ENCODE peak calls at places on chromosome 11, in six cellular contexts. C, F, W, A, G and E are unnamed samples.

GRCh38 chr11:122632178-122632824 is 23.2 kb upstream of the UBASH3B start:
- DNase-seq in C (no peak), W (no peak), A (no peak), F (no peak), G (no peak), E (no peak)

GRCh38 chr11:68028802-68029475 is 1.5 kb upstream of the NDUFS8 start:
- DNase-seq in W (no peak), F (no peak), C (no peak), G (no peak), A (no peak), E (no peak)

GRCh38 chr11:114970908-114971645 is 292.8 kb downstream of the NXPE2 start:
- DNase-seq in C (no peak), F (no peak), A (no peak), W (no peak), G (no peak), E (no peak)

GRCh38 chr11:85810521-85810870 is 445 bp downstream of the SYTL2 start:
- DNase-seq in G (no peak), W (no peak), F (no peak), C (no peak), A (no peak), E (no peak)

GRCh38 chr11:119599864-119600593 is 129.0 kb downstream of the NECTIN1 start:
- DNase-seq in C (no peak), F (no peak), A (no peak), W (no peak), G (no peak), E (no peak)

GRCh38 chr11:110184974-110185597 is 91.9 kb downstream of the ZC3H12C start:
- DNase-seq in F (no peak), G (no peak), A (no peak), C (no peak), W (peak; percentile 14), E (no peak)

GRCh38 chr11:36070215-36070976 is 126.5 kb downstream of the LDLRAD3 start:
- DNase-seq in F (no peak), A (no peak), C (peak; percentile 17), W (no peak), G (no peak), E (no peak)

GRCh38 chr11:416757-417621 is 2.2 kb upstream of the SIGIRR start:
- DNase-seq in F (no peak), A (no peak), W (no peak), C (peak; percentile 50), G (no peak), E (no peak)

GRCh38 chr11:8905528-8906165 is 5.3 kb upstream of the AKIP1 start:
- DNase-seq in C (no peak), A (no peak), F (no peak), W (no peak), G (no peak), E (no peak)

GRCh38 chr11:114195981-114196731 is 100.0 kb upstream of the NNMT start:
- DNase-seq in C (no peak), F (no peak), W (no peak), A (no peak), G (no peak), E (no peak)

GRCh38 chr11:126083829-126084607 is 21.4 kb upstream of the CDON start:
- DNase-seq in A (no peak), G (no peak), W (no peak), C (no peak), F (no peak), E (no peak)

GRCh38 chr11:2519879-2520735 is 75.3 kb downstream of the KCNQ1 start:
- DNase-seq in W (no peak), F (peak; percentile 4), G (no peak), C (no peak), A (no peak), E (peak; percentile 8)

GRCh38 chr11:9172394-9172793 is 81.0 kb upstream of the SCUBE2 start:
- DNase-seq in C (no peak), G (no peak), F (no peak), A (no peak), W (no peak), E (no peak)

GRCh38 chr11:61567286-61568061 is 13.4 kb downstream of the SYT7 start:
- DNase-seq in C (peak; percentile 58), A (no peak), F (peak; percentile 74), G (peak; percentile 95), W (peak; percentile 77), E (peak; percentile 74)

GRCh38 chr11:23079382-23079813 is 219.1 kb upstream of the CCDC179 start:
- DNase-seq in C (no peak), F (no peak), W (no peak), A (no peak), G (no peak), E (no peak)

GRCh38 chr11:116792144-116792868 is 627 bp upstream of the APOA5 start:
- DNase-seq in F (no peak), G (no peak), C (no peak), W (peak; percentile 63), A (no peak), E (no peak)

GRCh38 chr11:131766637-131767036 is 396.2 kb downstream of the NTM start:
- DNase-seq in G (no peak), W (no peak), C (no peak), F (no peak), A (no peak), E (no peak)

GRCh38 chr11:70524096-70524922 is 126.0 kb downstream of the CTTN start:
- DNase-seq in W (no peak), G (no peak), A (no peak), C (no peak), F (no peak), E (no peak)

GRCh38 chr11:120040136-120040840 is 97.6 kb downstream of the TRIM29 start:
- DNase-seq in W (no peak), F (no peak), C (no peak), G (no peak), A (no peak), E (no peak)

DNA sequence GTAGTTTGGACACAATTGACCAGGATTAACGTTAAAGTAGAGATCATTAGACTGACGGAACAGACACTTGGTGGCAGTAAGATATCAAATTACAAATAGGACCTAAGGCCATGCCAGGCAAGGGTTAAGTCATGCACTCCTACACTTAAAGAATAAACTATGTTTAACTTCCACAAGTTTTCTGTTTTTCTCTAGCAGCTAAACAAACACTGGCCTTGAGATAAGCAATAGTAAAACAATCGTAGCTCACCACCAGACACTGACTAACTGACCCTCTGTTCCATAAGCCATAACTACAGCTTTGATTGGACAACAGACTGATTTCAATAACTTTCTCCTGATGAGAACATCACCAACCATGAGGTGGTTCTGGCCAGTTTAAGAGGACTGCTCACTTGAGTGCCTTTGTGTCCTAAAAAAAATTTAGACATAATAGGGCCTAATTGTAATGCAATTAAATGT is 2.0 kb upstream of the CEP126 start:
- DNase-seq in C (no peak), A (no peak), G (no peak), F (no peak), W (peak; percentile 45), E (no peak)
- TF ChIP-seq TAF1 in C (no peak), A (no peak), G (no peak), F (no peak), W (no peak), E (no peak)

GRCh38 chr11:65497141-65498041 is 1.5 kb upstream of the MALAT1 start:
- DNase-seq in W (peak; percentile 95), A (peak; percentile 95), F (peak; percentile 66), G (peak; percentile 86), C (peak; percentile 97), E (peak; percentile 67)
- TF ChIP-seq POLR2AphosphoS5 in W (peak; percentile 65), A (peak; percentile 79), F (peak; percentile 88), G (peak; percentile 68), C (peak; percentile 84), E (peak; percentile 83)

GRCh38 chr11:111926505-111927391 is 8.0 kb downstream of the C11orf52 start:
- DNase-seq in G (peak; percentile 98), A (peak; percentile 84), F (peak; percentile 93), C (peak; percentile 94), W (peak; percentile 93), E (peak; percentile 90)
- TF ChIP-seq POLR2A in G (peak; percentile 89), A (peak; percentile 79), F (no peak), C (peak; percentile 15), W (peak; percentile 84), E (peak; percentile 72)

GRCh38 chr11:134032501-134033091 is 36.3 kb upstream of the JAM3 start:
- DNase-seq in G (no peak), F (no peak), A (no peak), C (no peak), W (no peak), E (no peak)
- TF ChIP-seq TAF1 in G (no peak), F (no peak), A (no peak), C (no peak), W (no peak), E (no peak)